ENCODE peak calls at places on chromosomes 4 and X, in eight cellular contexts. W, E, K, O, D, S, Y and U are unnamed samples.

GRCh38 chr4:25019501-25019900 is 11.2 kb downstream of the LGI2 start:
- DNase-seq in K (no peak), Y (no peak), E (no peak), S (no peak), W (no peak), O (no peak), D (no peak), U (no peak)

GRCh38 chr4:165516281-165516833 is 137.5 kb downstream of the CPE start:
- DNase-seq in K (no peak), O (no peak), Y (no peak), S (no peak), E (no peak), W (no peak), D (no peak), U (no peak)

GRCh38 chr4:15479089-15479912 is 9.6 kb downstream of the CC2D2A start:
- DNase-seq in Y (peak), S (peak), K (peak), E (peak), O (peak), W (peak), D (peak), U (peak)

GRCh38 chrX:19174401-19175025 is 52.2 kb upstream of the ADGRG2 start:
- DNase-seq in K (no peak), Y (peak), D (no peak), S (peak), W (no peak), O (peak), E (no peak), U (no peak)

GRCh38 chr4:138460477-138460876 is 218.3 kb upstream of the SLC7A11 start:
- DNase-seq in Y (no peak), O (no peak), E (no peak), K (no peak), W (no peak), S (no peak), D (no peak), U (no peak)

GRCh38 chr4:179353791-179354190 is 1911.6 kb upstream of the AGA start:
- DNase-seq in S (peak), K (no peak), O (peak), Y (peak), D (no peak), E (no peak), W (no peak), U (no peak)

GRCh38 chr4:34824515-34824914 is 1419.8 kb downstream of the ARAP2 start:
- DNase-seq in K (no peak), W (no peak), S (no peak), O (no peak), Y (no peak), D (no peak), E (no peak), U (no peak)

GRCh38 chr4:89823416-89823815 is 13.5 kb downstream of the SNCA start:
- DNase-seq in E (no peak), S (peak), K (no peak), O (peak), W (no peak), Y (peak), D (no peak), U (no peak)

GRCh38 chrX:130771648-130772312 is 131.2 kb downstream of the ENOX2 start:
- DNase-seq in S (peak), K (no peak), W (no peak), E (no peak), O (no peak), D (no peak), Y (no peak), U (no peak)

GRCh38 chr4:101400096-101400495 is 52.8 kb upstream of the PPP3CA start:
- DNase-seq in Y (peak), K (no peak), O (peak), D (no peak), W (no peak), E (no peak), S (peak), U (no peak)

GRCh38 chrX:151563449-151563848 is at the start of gene PASD1:
- DNase-seq in Y (no peak), D (no peak), E (no peak), W (no peak), K (no peak), S (no peak), O (no peak), U (peak)

GRCh38 chr4:73922766-73923630 is 53.8 kb downstream of the CXCL1 start:
- DNase-seq in E (no peak), W (no peak), Y (no peak), S (peak), K (no peak), D (no peak), O (peak), U (no peak)

GRCh38 chrX:3743821-3744439 is 30.5 kb upstream of the PRKX start:
- DNase-seq in K (no peak), W (no peak), E (no peak), D (no peak), O (no peak), S (no peak), Y (no peak), U (no peak)

GRCh38 chr4:2535386-2536192 is 858 bp upstream of the FAM193A start:
- DNase-seq in K (peak), D (peak), E (peak), Y (peak), O (peak), W (peak), S (peak), U (no peak)

GRCh38 chr4:118337954-118338353 is 14.8 kb downstream of the PRSS12 start:
- DNase-seq in K (no peak), O (no peak), D (no peak), Y (no peak), W (no peak), S (no peak), E (no peak), U (no peak)

GRCh38 chr4:173696551-173696950 is 166.5 kb upstream of the HAND2 start:
- DNase-seq in O (no peak), S (no peak), D (no peak), K (no peak), W (no peak), E (no peak), Y (no peak), U (no peak)

GRCh38 chrX:2901367-2902036 is 27.6 kb downstream of the ARSD start:
- DNase-seq in E (no peak), O (no peak), W (no peak), K (no peak), Y (peak), D (no peak), S (peak), U (no peak)

GRCh38 chr4:53476232-53477037 is 99.0 kb downstream of the FIP1L1 start:
- DNase-seq in D (no peak), S (peak), E (no peak), K (no peak), Y (peak), W (no peak), O (peak), U (peak)

GRCh38 chrX:49257846-49258748 is 6.4 kb downstream of the FOXP3 start:
- DNase-seq in Y (no peak), W (no peak), S (no peak), O (no peak), D (no peak), K (no peak), E (no peak), U (no peak)

GRCh38 chr4:26958925-26959653 is 98.4 kb downstream of the STIM2 start:
- DNase-seq in S (no peak), K (no peak), D (no peak), W (no peak), E (no peak), Y (no peak), O (no peak), U (no peak)

GRCh38 chr4:73068496-73069337 is 799 bp downstream of the COX18 start:
- DNase-seq in W (no peak), D (no peak), E (peak), K (no peak), Y (peak), O (peak), S (peak), U (no peak)

GRCh38 chr4:70601422-70602039 is 9.5 kb downstream of the AMBN start:
- DNase-seq in E (peak), Y (peak), O (peak), W (no peak), D (peak), S (peak), K (peak), U (peak)